ENCODE peak calls at places on chromosome 9, in five cellular contexts. One of them, this sample, is unnamed. For H3K36me3, the result is how much of the 10 kb centered on the place peaks cover.

GRCh38 chr9:77498891-77499290 is 149.2 kb downstream of the GNA14 start:
- ATAC-seq in GM12878: no peak
- ATAC-seq in K562: no peak
- ATAC-seq in upper lobe of left lung: no peak
- ATAC-seq in HepG2: no peak
- ATAC-seq in this sample: peak

GRCh38 chr9:90368241-90368640 is 274.4 kb downstream of the DIRAS2 start:
- ATAC-seq in upper lobe of left lung: no peak
- ATAC-seq in HepG2: no peak
- ATAC-seq in GM12878: no peak
- ATAC-seq in K562: no peak
- ATAC-seq in this sample: no peak

GRCh38 chr9:13750061-13750460 is 470.6 kb upstream of the MPDZ start:
- ATAC-seq in K562: no peak
- ATAC-seq in upper lobe of left lung: no peak
- ATAC-seq in HepG2: no peak
- ATAC-seq in GM12878: no peak
- ATAC-seq in this sample: no peak

GRCh38 chr9:74666625-74667316 is 169.6 kb downstream of the RORB start:
- ATAC-seq in GM12878: no peak
- ATAC-seq in upper lobe of left lung: no peak
- ATAC-seq in HepG2: no peak
- ATAC-seq in K562: no peak
- ATAC-seq in this sample: peak

GRCh38 chr9:37539634-37540033 is 36.5 kb downstream of the FBXO10 start:
- ATAC-seq in upper lobe of left lung: no peak
- ATAC-seq in GM12878: no peak
- ATAC-seq in HepG2: no peak
- ATAC-seq in K562: no peak
- ATAC-seq in this sample: no peak

GRCh38 chr9:111102793-111103474 is 64.7 kb upstream of the LPAR1 start:
- ATAC-seq in upper lobe of left lung: peak
- ATAC-seq in GM12878: no peak
- ATAC-seq in HepG2: no peak
- ATAC-seq in K562: no peak
- ATAC-seq in this sample: peak

GRCh38 chr9:81646337-81646736 is 43.0 kb downstream of the TLE1 start:
- ATAC-seq in GM12878: no peak
- ATAC-seq in HepG2: no peak
- ATAC-seq in upper lobe of left lung: no peak
- ATAC-seq in K562: no peak
- ATAC-seq in this sample: no peak

GRCh38 chr9:7752481-7752880 is 47.1 kb downstream of the DMAC1 start:
- ATAC-seq in HepG2: no peak
- ATAC-seq in upper lobe of left lung: no peak
- ATAC-seq in GM12878: no peak
- ATAC-seq in K562: no peak
- ATAC-seq in this sample: no peak

GRCh38 chr9:100813871-100814270 is 214.7 kb upstream of the PLPPR1 start:
- ATAC-seq in GM12878: no peak
- ATAC-seq in HepG2: no peak
- ATAC-seq in K562: no peak
- ATAC-seq in upper lobe of left lung: peak
- ATAC-seq in this sample: peak

GRCh38 chr9:18129809-18130334 is 344.1 kb upstream of the ADAMTSL1 start:
- ATAC-seq in HepG2: no peak
- ATAC-seq in GM12878: no peak
- ATAC-seq in upper lobe of left lung: no peak
- ATAC-seq in K562: no peak
- ATAC-seq in this sample: no peak

GRCh38 chr9:77999231-77999631 is 32.4 kb downstream of the GNAQ start:
- ATAC-seq in upper lobe of left lung: peak
- ATAC-seq in HepG2: no peak
- ATAC-seq in GM12878: no peak
- ATAC-seq in K562: no peak
- ATAC-seq in this sample: no peak

GRCh38 chr9:95666096-95666784 is 149.5 kb upstream of the PTCH1 start:
- ATAC-seq in K562: no peak
- ATAC-seq in upper lobe of left lung: no peak
- ATAC-seq in GM12878: no peak
- ATAC-seq in HepG2: no peak
- ATAC-seq in this sample: no peak

GRCh38 chr9:18163146-18163545 is 310.8 kb upstream of the ADAMTSL1 start:
- ATAC-seq in GM12878: no peak
- ATAC-seq in HepG2: no peak
- ATAC-seq in upper lobe of left lung: no peak
- ATAC-seq in K562: no peak
- ATAC-seq in this sample: no peak

GRCh38 chr9:34576943-34577634 is 12.4 kb downstream of the CNTFR start:
- ATAC-seq in GM12878: no peak
- ATAC-seq in K562: peak
- ATAC-seq in upper lobe of left lung: no peak
- ATAC-seq in HepG2: peak
- ATAC-seq in this sample: no peak

GRCh38 chr9:72256912-72257311 is 107.7 kb downstream of the GDA start:
- ATAC-seq in GM12878: no peak
- ATAC-seq in upper lobe of left lung: no peak
- ATAC-seq in K562: no peak
- ATAC-seq in HepG2: no peak
- ATAC-seq in this sample: no peak

GRCh38 chr9:134738869-134739659 is 97.5 kb downstream of the COL5A1 start:
- ATAC-seq in K562: peak
- ATAC-seq in upper lobe of left lung: peak
- ATAC-seq in GM12878: no peak
- ATAC-seq in HepG2: peak
- ATAC-seq in this sample: peak

GRCh38 chr9:78133751-78134150 is 102.1 kb upstream of the CEP78 start:
- ATAC-seq in upper lobe of left lung: no peak
- ATAC-seq in GM12878: peak
- ATAC-seq in K562: no peak
- ATAC-seq in HepG2: no peak
- ATAC-seq in this sample: no peak

GRCh38 chr9:135932656-135933055 is 25.3 kb upstream of the CAMSAP1 start:
- ATAC-seq in upper lobe of left lung: no peak
- ATAC-seq in HepG2: no peak
- ATAC-seq in K562: no peak
- ATAC-seq in GM12878: no peak
- ATAC-seq in this sample: no peak
- H3K27ac ChIP-seq in upper lobe of left lung: no peak
- H3K27ac ChIP-seq in HepG2: no peak
- H3K27ac ChIP-seq in K562: no peak
- H3K27ac ChIP-seq in GM12878: no peak
- H3K27ac ChIP-seq in this sample: no peak

DNA sequence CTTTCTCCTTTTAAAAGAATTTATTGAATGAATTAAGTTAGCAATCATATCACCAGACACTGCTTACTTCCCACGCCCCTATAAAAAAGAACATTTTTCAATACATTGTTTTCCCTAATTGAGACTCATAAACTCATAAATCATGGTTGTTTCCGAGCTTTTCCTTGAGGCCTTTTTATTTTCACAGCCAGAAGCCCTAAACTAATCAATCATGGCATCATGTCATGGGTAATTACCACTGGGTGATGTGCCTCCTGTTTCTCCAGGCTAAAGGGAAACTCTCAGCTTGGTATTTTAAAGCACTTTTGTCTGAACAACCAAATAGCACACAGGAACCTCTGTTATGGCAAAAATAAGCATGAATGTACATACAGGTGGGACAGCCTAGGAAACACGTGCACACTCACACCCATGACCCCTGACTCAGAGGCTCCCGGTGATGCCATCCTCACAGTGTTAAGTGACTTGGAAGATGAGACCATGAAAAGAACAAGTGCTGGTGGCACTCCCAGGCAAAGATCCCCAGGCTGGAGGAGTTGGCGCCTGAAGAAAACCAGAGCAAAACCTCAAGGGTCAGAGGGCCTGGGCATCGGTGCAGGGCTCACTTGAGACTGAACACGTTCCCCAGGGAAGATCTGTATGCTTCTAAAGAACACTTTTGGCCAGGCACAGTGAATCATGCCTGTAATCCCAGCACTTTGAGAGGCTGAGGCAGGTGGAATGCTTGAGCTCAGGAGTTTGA is 154.4 kb downstream of the ROR2 start:
- ATAC-seq in HepG2: no peak
- ATAC-seq in K562: no peak
- ATAC-seq in GM12878: no peak
- ATAC-seq in upper lobe of left lung: no peak
- ATAC-seq in this sample: peak
- TF ChIP-seq EP300 in HepG2: no peak
- TF ChIP-seq EP300 in K562: no peak
- TF ChIP-seq EP300 in GM12878: no peak
- TF ChIP-seq EP300 in upper lobe of left lung: no peak
- TF ChIP-seq EP300 in this sample: no peak

GRCh38 chr9:129069128-129069824 is 11.6 kb upstream of the DOLPP1 start:
- ATAC-seq in upper lobe of left lung: peak
- ATAC-seq in HepG2: no peak
- ATAC-seq in GM12878: peak
- ATAC-seq in K562: peak
- ATAC-seq in this sample: peak
- H3K36me3 ChIP-seq in upper lobe of left lung: half or more
- H3K36me3 ChIP-seq in HepG2: under half
- H3K36me3 ChIP-seq in GM12878: under half
- H3K36me3 ChIP-seq in K562: half or more
- H3K36me3 ChIP-seq in this sample: half or more

DNA sequence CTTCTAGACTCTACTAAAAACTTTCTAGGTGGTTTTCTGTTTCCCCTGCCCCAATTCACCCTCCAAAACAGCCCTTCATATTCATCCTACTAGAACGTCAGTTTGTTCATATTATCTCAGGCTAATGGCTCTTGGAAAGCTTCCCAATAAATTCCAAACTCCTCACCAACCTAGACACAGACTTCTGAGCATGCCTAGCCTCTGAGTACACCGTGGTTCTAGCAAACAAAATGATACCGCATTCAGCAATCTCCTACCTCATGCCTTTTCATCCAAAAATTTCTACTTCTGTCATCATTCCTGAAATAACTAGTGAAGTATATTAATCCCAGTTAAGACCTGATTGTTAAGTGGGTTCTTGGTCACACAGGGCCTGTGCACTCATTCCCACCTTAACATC is 46.5 kb upstream of the NR5A1 start:
- ATAC-seq in K562: no peak
- ATAC-seq in upper lobe of left lung: no peak
- ATAC-seq in GM12878: no peak
- ATAC-seq in HepG2: no peak
- ATAC-seq in this sample: no peak
- H3K27ac ChIP-seq in K562: no peak
- H3K27ac ChIP-seq in upper lobe of left lung: no peak
- H3K27ac ChIP-seq in GM12878: no peak
- H3K27ac ChIP-seq in HepG2: no peak
- H3K27ac ChIP-seq in this sample: no peak

DNA sequence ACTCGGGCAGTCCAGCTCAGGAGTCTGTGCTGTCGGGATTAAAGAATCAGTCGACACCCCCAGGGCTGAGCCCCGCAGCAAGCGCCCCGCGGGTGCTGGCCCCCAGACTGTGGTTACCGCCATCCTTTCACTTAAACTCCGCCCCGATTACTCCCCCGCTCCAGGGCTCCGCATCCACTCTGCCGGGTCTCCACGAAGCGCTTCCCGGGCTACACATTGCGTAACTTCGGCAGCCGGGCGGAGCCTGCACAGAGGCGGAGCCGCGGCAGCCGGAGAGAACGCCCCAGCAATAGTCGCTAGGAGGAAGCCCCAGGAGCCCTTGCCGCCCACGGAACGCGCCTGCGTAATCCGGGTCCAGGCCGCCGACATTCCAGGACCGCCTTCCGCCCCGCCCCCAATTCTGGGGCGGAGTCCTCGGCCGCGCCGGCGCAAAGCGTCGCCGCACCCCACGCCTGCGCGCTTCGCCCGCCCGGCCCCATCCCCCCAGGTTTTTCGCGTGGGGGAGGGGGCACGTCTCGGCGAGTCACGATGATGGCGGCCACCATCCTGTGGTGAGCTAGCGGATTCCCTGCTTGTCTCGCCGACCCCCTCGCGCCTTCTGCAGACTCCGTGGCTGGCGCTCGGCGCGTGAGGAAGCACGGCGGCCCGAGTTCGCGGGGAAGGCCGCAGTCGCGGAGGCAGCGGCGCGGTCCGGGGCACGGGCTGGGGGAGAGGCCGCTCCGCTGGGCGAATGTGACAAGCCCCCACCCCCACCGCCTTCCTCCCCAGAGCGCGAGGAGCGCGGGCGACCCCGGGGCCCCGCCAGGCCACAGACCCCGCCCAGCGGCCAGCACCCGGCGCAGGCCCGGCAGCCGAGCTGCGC is at the start of gene RAD23B:
- ATAC-seq in GM12878: peak
- ATAC-seq in K562: peak
- ATAC-seq in HepG2: peak
- ATAC-seq in upper lobe of left lung: peak
- ATAC-seq in this sample: peak
- TF ChIP-seq EP300 in GM12878: no peak
- TF ChIP-seq EP300 in K562: no peak
- TF ChIP-seq EP300 in HepG2: no peak
- TF ChIP-seq EP300 in upper lobe of left lung: peak
- TF ChIP-seq EP300 in this sample: no peak

GRCh38 chr9:120454427-120454826 is 125.5 kb downstream of the CDK5RAP2 start:
- ATAC-seq in K562: no peak
- ATAC-seq in HepG2: no peak
- ATAC-seq in upper lobe of left lung: no peak
- ATAC-seq in GM12878: no peak
- ATAC-seq in this sample: no peak
- H3K36me3 ChIP-seq in K562: half or more
- H3K36me3 ChIP-seq in HepG2: half or more
- H3K36me3 ChIP-seq in upper lobe of left lung: half or more
- H3K36me3 ChIP-seq in GM12878: under half
- H3K36me3 ChIP-seq in this sample: under half

This sample was measured in gastroesophageal sphincter.